ENCODE peak calls at places on chromosomes 11 and 22, in five cellular contexts. J, R, C, T and S are unnamed samples.

GRCh38 chr22:41280065-41280464 is 5.9 kb downstream of the RANGAP1 start:
- DNase-seq in J (no peak), R (no peak), C (no peak), T (no peak), S (no peak)

GRCh38 chr11:45089251-45089650 is 57.2 kb upstream of the PRDM11 start:
- DNase-seq in J (peak), R (peak), C (no peak), T (peak), S (no peak)

GRCh38 chr11:114564836-114565235 is 5.2 kb upstream of the NXPE1 start:
- DNase-seq in J (no peak), R (no peak), C (no peak), T (no peak), S (no peak)

GRCh38 chr11:10328314-10329090 is 23.6 kb downstream of the ADM start:
- DNase-seq in J (no peak), R (no peak), C (no peak), T (peak), S (no peak)

GRCh38 chr11:130131957-130132850 is 27.4 kb upstream of the ST14 start:
- DNase-seq in J (no peak), R (no peak), C (no peak), T (peak), S (peak)

GRCh38 chr11:62775646-62776045 is 4.5 kb downstream of the TAF6L start:
- DNase-seq in J (no peak), R (no peak), C (no peak), T (no peak), S (no peak)

GRCh38 chr11:112745958-112746357 is 215.3 kb upstream of the NCAM1 start:
- DNase-seq in J (no peak), R (no peak), C (no peak), T (no peak), S (no peak)

GRCh38 chr22:49475253-49475652 is 352.4 kb downstream of the BRD1 start:
- DNase-seq in J (no peak), R (no peak), C (no peak), T (no peak), S (no peak)

GRCh38 chr11:117220568-117220967 is 11.3 kb downstream of the PCSK7 start:
- DNase-seq in J (peak), R (peak), C (no peak), T (peak), S (no peak)

GRCh38 chr11:134050541-134051383 is 18.1 kb upstream of the JAM3 start:
- DNase-seq in J (peak), R (peak), C (peak), T (peak), S (peak)

GRCh38 chr11:12842933-12843636 is 166.0 kb upstream of the RASSF10 start:
- DNase-seq in J (no peak), R (no peak), C (no peak), T (no peak), S (no peak)

GRCh38 chr11:1640076-1640946 is 10.7 kb downstream of the KRTAP5-5 start:
- DNase-seq in J (no peak), R (no peak), C (no peak), T (no peak), S (peak)

GRCh38 chr11:20597924-20598484 is 1.4 kb upstream of the SLC6A5 start:
- DNase-seq in J (no peak), R (no peak), C (no peak), T (no peak), S (no peak)

GRCh38 chr22:20037419-20037818 is 16.5 kb downstream of the TANGO2 start:
- DNase-seq in J (no peak), R (no peak), C (no peak), T (no peak), S (no peak)

GRCh38 chr11:17432041-17432440 is 43.6 kb upstream of the KCNJ11 start:
- DNase-seq in J (no peak), R (no peak), C (no peak), T (no peak), S (no peak)

GRCh38 chr22:49324527-49325491 is 502.9 kb downstream of the BRD1 start:
- DNase-seq in J (no peak), R (no peak), C (no peak), T (no peak), S (peak)

GRCh38 chr11:95895815-95896214 is 28.1 kb downstream of the MTMR2 start:
- DNase-seq in J (no peak), R (no peak), C (no peak), T (no peak), S (no peak)

GRCh38 chr11:133955945-133956421 is 785 bp downstream of the IGSF9B start:
- DNase-seq in J (no peak), R (no peak), C (no peak), T (no peak), S (no peak)

GRCh38 chr11:36091256-36091811 is 147.5 kb downstream of the LDLRAD3 start:
- DNase-seq in J (no peak), R (no peak), C (no peak), T (no peak), S (no peak)

GRCh38 chr11:6127881-6128280 is 20.4 kb downstream of the OR56B4 start:
- DNase-seq in J (no peak), R (no peak), C (no peak), T (no peak), S (no peak)

GRCh38 chr11:46537851-46538295 is 56.0 kb downstream of the AMBRA1 start:
- DNase-seq in J (no peak), R (peak), C (no peak), T (peak), S (peak)

GRCh38 chr11:119614227-119615002 is 114.6 kb downstream of the NECTIN1 start:
- DNase-seq in J (no peak), R (no peak), C (no peak), T (no peak), S (no peak)

DNA sequence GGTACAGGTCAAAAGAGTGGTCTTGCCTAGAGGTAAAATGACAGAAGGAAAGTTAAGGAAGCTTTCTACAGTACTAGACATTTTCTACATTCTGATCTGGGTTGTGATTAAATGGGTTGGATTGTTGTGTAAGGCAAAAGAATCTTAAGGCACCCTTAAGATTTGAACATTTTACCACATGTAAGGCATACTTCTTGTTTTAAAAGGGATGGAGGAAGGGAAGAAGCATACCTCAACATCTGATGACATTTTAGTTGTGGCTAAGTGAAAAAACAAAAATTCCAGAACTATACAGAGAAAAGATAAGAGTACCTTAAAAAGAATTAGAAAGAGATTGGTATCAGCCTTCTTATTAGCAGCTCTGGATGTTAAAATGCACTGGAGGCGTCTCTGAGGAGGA is 356.0 kb upstream of the CADM1 start:
- DNase-seq in J (no peak), R (no peak), C (no peak), T (no peak), S (no peak)
- TF ChIP-seq CTCF in J (no peak), R (no peak), C (no peak), T (no peak), S (no peak)

DNA sequence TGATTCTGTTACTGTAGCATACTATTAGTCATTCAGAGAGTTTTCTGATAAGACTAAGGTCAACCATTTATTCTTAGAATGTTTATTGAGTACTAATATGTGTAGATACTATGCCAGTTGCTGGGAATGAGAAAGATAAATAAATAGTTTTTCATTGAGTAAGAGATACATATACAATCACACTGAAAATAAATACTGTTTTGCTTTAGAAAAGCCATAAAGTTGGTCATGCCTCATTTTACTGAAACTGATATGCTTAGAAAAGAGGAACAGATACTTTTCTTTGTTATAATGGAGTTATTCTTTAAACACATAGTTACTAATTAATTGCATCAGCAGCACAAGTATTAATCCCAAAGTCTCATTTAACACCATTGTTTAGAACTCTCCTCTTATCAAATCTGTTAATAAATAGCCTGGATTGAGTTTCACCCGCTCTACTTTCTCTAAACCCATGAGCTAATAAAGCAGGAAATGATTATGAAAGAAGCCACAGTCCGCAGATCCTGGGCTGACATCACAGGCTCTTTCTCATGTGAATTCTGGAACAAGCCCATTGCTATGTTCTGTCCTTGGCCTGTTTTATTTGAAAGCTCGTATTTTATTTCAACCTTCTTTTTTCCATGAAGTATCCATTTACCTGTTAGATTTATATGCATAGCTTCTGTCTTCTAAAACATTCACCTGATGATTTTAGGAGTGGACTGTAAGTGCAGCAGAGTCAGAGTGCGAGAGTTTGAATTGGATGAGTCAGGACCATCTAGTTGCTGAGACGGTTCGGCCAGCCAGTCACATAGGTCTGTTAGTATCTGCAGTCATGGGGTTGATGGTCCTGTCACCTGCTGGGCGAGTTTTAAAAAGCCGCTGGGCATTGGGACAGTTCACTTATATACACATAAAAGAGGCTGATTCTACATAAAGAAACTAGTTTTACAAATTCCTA is 35.5 kb downstream of the PIWIL4 start:
- DNase-seq in J (no peak), R (peak), C (no peak), T (peak), S (peak)
- TF ChIP-seq CTCF in J (no peak), R (peak), C (no peak), T (no peak), S (peak)

GRCh38 chr11:64643927-64644326 is 52.9 kb downstream of the SLC22A12 start:
- DNase-seq in J (no peak), R (no peak), C (no peak), T (no peak), S (no peak)

GRCh38 chr11:64642418-64642735 is 51.4 kb downstream of the SLC22A12 start:
- DNase-seq in J (no peak), R (no peak), C (no peak), T (no peak), S (no peak)

GRCh38 chr11:64642876-64643257 is 51.8 kb downstream of the SLC22A12 start:
- DNase-seq in J (no peak), R (no peak), C (no peak), T (no peak), S (no peak)

GRCh38 chr11:64643258-64643881 is 52.4 kb downstream of the SLC22A12 start:
- DNase-seq in J (no peak), R (no peak), C (no peak), T (no peak), S (no peak)

DNA sequence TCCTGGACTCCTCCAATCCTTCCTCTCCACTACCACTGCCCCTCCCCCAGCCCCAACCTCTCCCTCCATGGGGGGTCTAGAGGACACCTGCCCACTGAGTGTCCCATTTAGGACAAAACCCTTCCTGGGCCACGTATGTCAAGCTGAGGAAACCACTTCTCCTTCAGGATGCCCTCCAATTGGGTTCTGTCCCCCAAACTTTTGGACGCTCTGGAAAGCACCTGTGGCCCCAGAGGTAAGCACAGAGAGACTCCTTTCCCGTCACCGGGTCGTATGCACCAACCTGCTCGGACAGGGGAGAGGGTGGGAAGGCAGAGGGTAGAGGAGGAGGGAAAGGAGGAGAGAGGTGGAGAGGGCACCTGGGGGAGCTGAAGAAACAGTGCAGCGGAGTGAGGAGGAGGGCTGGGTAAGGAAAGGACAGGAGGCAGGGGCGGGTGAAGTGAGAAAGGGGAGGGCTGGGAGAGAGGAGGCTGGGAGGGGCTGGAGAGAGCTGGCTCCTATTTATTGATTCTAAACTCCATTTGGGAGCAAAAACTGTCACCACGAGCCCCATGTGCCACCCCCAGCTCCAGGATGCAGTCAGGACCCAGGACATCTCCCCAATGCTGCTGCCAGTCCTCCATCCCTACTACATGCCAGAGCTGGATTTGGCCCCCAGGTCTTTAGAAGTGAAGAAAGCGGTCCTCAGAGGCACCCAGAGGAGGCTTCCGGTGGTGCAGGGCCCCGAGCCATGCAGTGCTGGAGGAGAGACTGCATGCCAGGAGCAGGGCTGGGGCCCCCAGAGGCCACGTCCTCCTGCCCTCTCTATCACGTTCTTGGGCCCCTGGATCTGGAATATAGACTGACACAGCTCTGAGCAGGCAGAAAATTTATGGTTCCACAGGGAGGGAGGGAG is 53.6 kb downstream of the SLC22A12 start:
- DNase-seq in J (no peak), R (no peak), C (no peak), T (no peak), S (peak)
- TF ChIP-seq CTCF in J (no peak), R (no peak), C (no peak), T (no peak), S (no peak)

GRCh38 chr11:92285776-92286175 is 61.2 kb downstream of the FAT3 start:
- DNase-seq in J (no peak), R (no peak), C (no peak), T (no peak), S (no peak)
- TF ChIP-seq CTCF in J (no peak), R (no peak), C (no peak), T (no peak), S (no peak)

DNA sequence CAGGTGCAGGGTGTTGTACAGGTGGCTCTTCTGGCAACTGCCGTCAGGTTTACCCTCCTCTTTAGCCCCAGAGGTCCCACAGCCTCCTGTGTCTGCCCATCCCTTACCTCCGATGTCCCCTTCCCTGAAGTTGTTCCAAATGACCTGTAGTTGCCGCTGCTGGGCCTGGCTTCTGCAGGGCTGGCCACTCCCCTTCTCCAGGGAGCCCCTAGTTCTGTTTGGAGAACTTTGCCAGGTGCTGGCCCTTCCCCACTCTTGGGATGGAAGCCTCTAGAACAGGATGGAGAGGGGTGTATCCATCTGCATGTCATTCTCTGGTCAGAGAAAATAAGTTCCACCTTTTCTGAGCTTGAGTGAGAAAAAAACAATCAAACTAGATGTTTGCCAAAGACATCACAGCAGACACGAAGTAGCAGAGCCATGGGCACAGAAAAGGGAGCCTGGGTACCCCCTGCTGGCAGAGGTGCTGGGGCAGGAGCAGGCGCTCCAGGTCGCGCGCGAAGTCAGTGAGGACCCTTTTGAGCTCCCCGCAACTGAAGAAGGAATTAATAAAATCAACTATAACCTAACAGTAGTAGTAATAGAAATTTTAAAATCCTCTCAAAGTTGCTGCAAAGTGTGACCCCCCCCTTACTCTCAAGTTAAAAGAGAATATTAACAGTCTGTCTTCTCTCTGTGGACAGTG is 20.2 kb upstream of the PARVB start:
- DNase-seq in J (no peak), R (no peak), C (no peak), T (no peak), S (no peak)
- TF ChIP-seq CTCF in J (no peak), R (peak), C (no peak), T (no peak), S (no peak)

DNA sequence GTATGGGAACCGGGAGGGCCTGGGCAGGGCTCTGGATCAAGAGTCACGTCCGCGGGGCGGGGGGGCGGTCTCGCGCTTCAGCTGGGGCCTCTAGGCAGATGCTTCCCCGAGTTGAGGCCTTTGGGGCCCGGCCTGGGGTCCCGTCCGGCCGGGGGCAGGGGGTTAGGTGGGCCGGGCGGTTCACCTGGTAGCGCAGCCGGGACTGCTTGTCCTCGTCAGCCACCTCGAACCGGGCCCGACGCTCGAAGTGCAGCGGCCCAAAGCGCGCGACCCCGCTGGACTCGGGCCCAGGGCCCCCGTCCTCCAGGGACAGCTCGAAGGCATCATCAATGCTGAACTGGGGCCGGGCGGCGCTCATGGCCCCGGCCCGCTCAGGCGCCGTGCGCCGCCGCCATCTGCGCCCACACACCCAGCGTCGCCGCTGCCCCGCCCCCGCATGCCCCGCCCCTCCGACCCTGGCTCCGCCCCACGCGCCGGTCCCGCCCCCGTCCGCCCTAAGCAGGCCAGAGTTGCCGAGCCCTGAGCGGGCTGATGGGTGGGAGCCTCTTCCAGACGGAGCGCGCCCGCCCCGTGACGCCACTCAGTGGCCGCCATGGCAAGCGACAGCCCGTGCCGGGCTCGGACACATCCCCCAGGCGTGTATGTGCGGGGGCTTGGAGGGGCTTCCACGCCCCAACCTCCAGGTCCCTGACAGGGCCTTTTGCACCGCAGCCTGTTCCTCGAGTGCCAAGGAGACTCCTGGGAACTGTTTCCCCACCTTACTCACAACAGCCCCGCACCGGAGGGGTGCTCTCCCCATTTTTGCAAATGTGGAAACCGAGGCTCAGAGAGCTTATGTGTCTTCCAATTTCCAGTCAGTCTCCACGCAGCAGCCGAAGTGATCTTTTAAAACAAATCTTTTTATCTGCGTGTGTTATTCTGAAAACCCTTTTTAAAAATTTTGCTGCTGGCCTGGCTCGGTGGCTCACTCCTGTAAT is at the start of gene TMEM134:
- DNase-seq in J (peak), R (peak), C (peak), T (peak), S (peak)
- TF ChIP-seq CTCF in J (peak), R (peak), C (no peak), T (no peak), S (peak)

GRCh38 chr11:94151903-94152677 is 23.4 kb downstream of the PANX1 start:
- DNase-seq in J (peak), R (no peak), C (no peak), T (peak), S (no peak)
- TF ChIP-seq CTCF in J (no peak), R (no peak), C (no peak), T (no peak), S (no peak)